ENCODE peak calls at places on chromosomes 7 and 10, in four cellular contexts. M is H9, X is IMR-90, D is H1. H is an unnamed sample.

GRCh38 chr10:100728928-100729876 is 16.2 kb upstream of the PAX2 start:
- DNase-seq in M (peak), X (peak), D (no peak), H (peak)

GRCh38 chr7:155457544-155458316 is at the start of gene EN2:
- DNase-seq in M (no peak), X (no peak), D (no peak), H (no peak)

GRCh38 chr7:80682744-80683143 is 44.3 kb downstream of the CD36 start:
- DNase-seq in M (no peak), X (no peak), D (no peak), H (no peak)

GRCh38 chr7:14381306-14381705 is 391.8 kb upstream of the ETV1 start:
- DNase-seq in M (no peak), X (peak), D (no peak), H (no peak)

GRCh38 chr10:6197274-6197673 is 5.5 kb upstream of the PFKFB3 start:
- DNase-seq in M (no peak), X (no peak), D (no peak), H (no peak)

GRCh38 chr10:48981310-48981907 is 41.8 kb upstream of the LRRC18 start:
- DNase-seq in M (peak), X (peak), D (peak), H (peak)

GRCh38 chr7:127819975-127820778 is 168.2 kb downstream of the SND1 start:
- DNase-seq in M (no peak), X (peak), D (no peak), H (peak)

GRCh38 chr10:19605806-19606205 is 210.4 kb upstream of the PLXDC2 start:
- DNase-seq in M (no peak), X (no peak), D (no peak), H (no peak)

GRCh38 chr10:44334621-44335184 is 50.2 kb downstream of the CXCL12 start:
- DNase-seq in M (no peak), X (peak), D (no peak), H (peak)

GRCh38 chr10:118960166-118961090 is 69.1 kb upstream of the NANOS1 start:
- DNase-seq in M (peak), X (no peak), D (no peak), H (no peak)

GRCh38 chr10:100713049-100713858 is 32.1 kb upstream of the PAX2 start:
- DNase-seq in M (no peak), X (no peak), D (no peak), H (no peak)

GRCh38 chr7:23012797-23013714 is 874 bp downstream of the HYCC1 start:
- DNase-seq in M (peak), X (no peak), D (no peak), H (peak)

GRCh38 chr7:33191326-33191725 is 62.0 kb downstream of the BBS9 start:
- DNase-seq in M (peak), X (no peak), D (no peak), H (no peak)

GRCh38 chr7:71286336-71286735 is 154.4 kb downstream of the GALNT17 start:
- DNase-seq in M (no peak), X (no peak), D (no peak), H (no peak)

GRCh38 chr7:27917119-27917518 is 177.2 kb downstream of the TAX1BP1 start:
- DNase-seq in M (no peak), X (no peak), D (no peak), H (no peak)

GRCh38 chr7:44891372-44891771 is 6.0 kb upstream of the PURB start:
- DNase-seq in M (no peak), X (no peak), D (no peak), H (no peak)

DNA sequence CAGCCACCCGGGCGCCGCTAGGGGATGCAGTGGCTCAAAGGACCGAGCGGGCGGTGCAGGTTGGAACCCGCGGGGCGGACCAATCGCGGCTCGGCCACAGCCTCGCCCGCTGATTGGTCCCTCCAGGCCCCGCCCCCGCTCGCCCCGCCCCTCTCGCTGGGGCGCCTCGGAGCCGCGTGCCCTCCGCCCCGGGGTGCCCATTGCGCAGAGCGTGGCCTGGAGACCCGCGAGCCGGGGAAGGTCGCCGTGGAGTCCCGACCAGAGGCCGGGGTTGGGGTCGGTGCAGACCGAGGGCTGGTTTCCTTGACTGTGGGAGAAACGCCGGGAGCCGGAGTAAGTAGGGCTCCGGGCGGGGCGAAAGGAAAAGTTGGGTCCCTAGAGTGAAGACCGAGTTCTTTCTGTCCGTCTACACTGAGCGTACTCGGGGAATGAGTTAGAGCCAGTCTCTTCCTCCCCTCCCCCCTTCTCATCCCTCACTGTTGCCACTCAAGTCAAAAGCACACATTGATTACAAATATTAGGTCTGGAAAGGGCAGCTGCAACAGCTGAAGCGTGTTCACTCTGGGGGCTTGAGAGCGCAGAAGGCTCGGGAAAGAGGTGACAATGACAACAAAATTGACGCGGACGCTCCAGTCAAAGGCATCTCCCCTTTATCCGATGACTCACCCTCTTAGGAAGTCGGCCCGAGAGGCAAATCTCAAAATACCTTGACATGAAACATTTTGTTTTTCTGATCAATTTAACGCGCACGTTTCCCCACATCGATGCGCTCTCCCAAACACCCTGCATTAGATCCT is 844 bp upstream of the GATA3 start:
- DNase-seq in M (peak), X (peak), D (no peak), H (peak)
- H4K8ac ChIP-seq in M (no peak), X (no peak), D (no peak), H (no peak)

GRCh38 chr7:2529161-2530075 is 9.8 kb downstream of the LFNG start:
- DNase-seq in M (no peak), X (peak), D (no peak), H (peak)
- H4K8ac ChIP-seq in M (no peak), X (peak), D (peak), H (peak)

GRCh38 chr7:1110358-1110757 is 22.4 kb downstream of the GPER1 start:
- DNase-seq in M (no peak), X (no peak), D (no peak), H (no peak)
- H4K8ac ChIP-seq in M (no peak), X (no peak), D (no peak), H (no peak)

DNA sequence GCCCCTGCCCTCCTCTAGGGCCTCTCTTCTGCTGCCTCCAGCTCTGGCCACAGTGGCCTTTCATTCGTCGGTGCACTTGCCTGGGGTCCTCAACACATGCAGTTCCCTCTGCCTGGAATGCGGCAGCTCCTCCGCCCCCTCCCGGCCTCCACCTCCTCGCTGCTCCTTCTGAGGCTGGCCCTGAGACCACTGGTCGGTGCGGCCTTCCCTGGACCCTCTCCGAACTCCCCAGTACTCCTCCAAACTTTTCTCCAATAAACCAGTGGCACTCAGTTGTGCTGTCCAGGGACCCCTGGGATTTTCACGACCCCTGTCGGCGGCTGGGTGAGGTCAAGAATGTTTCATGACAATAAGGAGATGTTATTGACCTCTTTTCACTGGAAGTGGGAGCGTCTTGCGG is 53.5 kb downstream of the BMS1 start:
- DNase-seq in M (peak), X (no peak), D (no peak), H (no peak)
- H4K8ac ChIP-seq in M (no peak), X (no peak), D (peak), H (no peak)

DNA sequence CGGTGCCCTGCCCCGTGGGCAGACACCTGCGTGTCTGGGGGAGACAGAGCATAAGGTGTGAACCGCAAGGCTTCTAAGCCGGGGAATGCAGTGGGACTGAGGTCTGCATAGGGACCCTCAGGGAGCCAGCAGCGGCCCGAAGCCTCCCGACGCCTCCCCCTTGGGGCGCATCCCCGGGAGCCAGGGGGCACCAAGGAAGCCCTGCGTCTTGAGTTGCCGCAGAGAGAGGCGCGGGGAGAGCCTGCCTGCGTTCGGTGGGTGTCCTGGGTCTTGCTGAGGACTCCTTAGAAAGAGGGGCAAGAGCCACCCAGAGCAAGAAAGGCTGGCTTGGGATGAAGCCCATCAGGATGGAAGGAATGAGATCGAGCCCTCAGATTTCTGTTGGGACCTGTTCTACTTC is 18.2 kb upstream of the UNCX start:
- DNase-seq in M (no peak), X (no peak), D (no peak), H (no peak)
- H4K8ac ChIP-seq in M (no peak), X (no peak), D (no peak), H (no peak)

GRCh38 chr7:130350945-130351663 is 6.5 kb downstream of the CPA5 start:
- DNase-seq in M (no peak), X (no peak), D (no peak), H (peak)
- H4K8ac ChIP-seq in M (no peak), X (peak), D (no peak), H (peak)

DNA sequence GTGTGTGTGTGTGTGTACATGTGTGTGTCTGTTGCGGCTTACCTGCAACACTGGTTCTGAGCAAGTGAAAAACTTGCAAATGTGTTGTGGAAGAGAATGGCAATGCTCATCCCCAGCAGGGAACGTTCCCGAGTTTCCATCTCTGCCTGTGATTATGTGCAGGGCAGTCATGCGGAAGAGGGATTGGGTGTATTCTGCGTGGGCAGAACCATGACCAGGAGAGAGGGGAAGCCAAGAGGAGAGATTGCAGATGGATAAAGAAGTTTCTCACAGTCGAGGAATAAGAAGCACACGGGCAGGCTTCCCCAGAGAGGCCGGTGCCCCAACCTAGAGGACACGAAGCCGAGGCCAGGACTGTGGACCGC is 99.9 kb downstream of the CTBP2 start:
- DNase-seq in M (no peak), X (peak), D (no peak), H (no peak)
- H4K8ac ChIP-seq in M (no peak), X (no peak), D (peak), H (no peak)

GRCh38 chr7:139200382-139200781 is 30.7 kb upstream of the UBN2 start:
- DNase-seq in M (no peak), X (no peak), D (no peak), H (no peak)
- H4K8ac ChIP-seq in M (no peak), X (no peak), D (no peak), H (no peak)

DNA sequence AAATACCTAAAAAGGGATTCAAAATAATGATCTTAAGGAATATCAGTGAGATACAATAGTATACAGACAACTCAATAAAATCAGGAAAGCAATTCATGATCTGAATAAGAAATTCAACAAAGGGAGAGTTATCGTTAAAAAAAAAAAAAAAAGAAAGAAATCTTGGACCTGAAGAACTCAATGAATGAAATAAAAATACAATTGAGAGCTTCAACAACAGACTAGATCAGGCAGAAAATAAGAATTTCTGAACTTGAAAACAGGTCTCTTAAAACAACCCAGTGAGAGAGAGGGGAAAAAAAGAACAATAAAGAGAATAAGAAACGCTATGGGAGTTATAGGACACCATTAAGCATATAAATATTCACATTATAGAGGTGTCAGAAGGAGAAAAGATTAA is 72.0 kb upstream of the MACROH2A2 start:
- DNase-seq in M (no peak), X (no peak), D (no peak), H (no peak)
- H4K8ac ChIP-seq in M (no peak), X (no peak), D (no peak), H (no peak)

GRCh38 chr10:78768882-78769281 is 299.9 kb upstream of the ZMIZ1 start:
- DNase-seq in M (no peak), X (no peak), D (no peak), H (no peak)
- H4K8ac ChIP-seq in M (no peak), X (no peak), D (no peak), H (peak)